ENCODE peak calls at places on chromosomes 11 and 22, in seven cellular contexts. P, V, G, Y, Q, L and J are unnamed samples.

GRCh38 chr22:47446331-47446730 is 683.9 kb downstream of the TBC1D22A start:
- DNase-seq in Y (no peak), L (no peak), G (no peak), Q (no peak), P (no peak), V (no peak), J (no peak)

GRCh38 chr11:115656684-115657083 is 152.5 kb upstream of the CADM1 start:
- DNase-seq in L (no peak), Q (no peak), Y (peak; percentile 45), P (no peak), G (no peak), V (no peak), J (no peak)

GRCh38 chr11:91664521-91664920 is 560.1 kb upstream of the FAT3 start:
- DNase-seq in L (no peak), V (no peak), G (no peak), Q (no peak), Y (no peak), P (no peak), J (no peak)

GRCh38 chr11:116984589-116984988 is 113.6 kb downstream of the SIK3 start:
- DNase-seq in L (no peak), Q (no peak), P (no peak), Y (no peak), G (no peak), V (no peak), J (no peak)

GRCh38 chr11:121418625-121419114 is 33.4 kb upstream of the SORL1 start:
- DNase-seq in Y (no peak), G (no peak), L (no peak), V (no peak), Q (no peak), P (no peak), J (no peak)

GRCh38 chr11:107592256-107592655 is 1.3 kb downstream of the ELMOD1 start:
- DNase-seq in P (no peak), Y (no peak), V (no peak), L (no peak), G (no peak), Q (no peak), J (no peak)

GRCh38 chr11:119525855-119526196 is 102.9 kb upstream of the THY1 start:
- DNase-seq in V (no peak), P (no peak), G (no peak), Y (no peak), L (no peak), Q (no peak), J (no peak)

GRCh38 chr11:8910662-8911039 is 338 bp upstream of the AKIP1 start:
- DNase-seq in Q (no peak), Y (no peak), G (no peak), V (no peak), P (no peak), L (no peak), J (no peak)

GRCh38 chr11:117979481-117980211 is 6.5 kb upstream of the IL10RA start:
- DNase-seq in P (peak; percentile 11), Y (no peak), L (no peak), G (no peak), Q (peak; percentile 82), V (no peak), J (no peak)

GRCh38 chr11:122137081-122137793 is 21.2 kb upstream of the BLID start:
- DNase-seq in P (no peak), Y (no peak), L (no peak), V (no peak), G (no peak), Q (no peak), J (no peak)

GRCh38 chr11:5967708-5968107 is 586 bp downstream of the OR56A5 start:
- DNase-seq in G (no peak), V (no peak), Y (no peak), L (no peak), P (no peak), Q (no peak), J (no peak)

GRCh38 chr11:60193687-60194433 is 11.0 kb upstream of the MS4A6A start:
- DNase-seq in V (no peak), Y (peak; percentile 58), Q (peak; percentile 80), P (peak; percentile 48), L (peak; percentile 29), G (peak; percentile 52), J (no peak)

GRCh38 chr11:19080579-19080993 is 20.1 kb upstream of the MRGPRX2 start:
- DNase-seq in Q (no peak), G (no peak), Y (peak; percentile 65), V (no peak), P (no peak), L (no peak), J (no peak)

GRCh38 chr22:30940655-30941362 is 27.8 kb downstream of the MORC2 start:
- DNase-seq in P (no peak), L (no peak), V (no peak), Q (no peak), G (no peak), Y (no peak), J (no peak)

GRCh38 chr11:839875-840617 is 2.3 kb downstream of the POLR2L start:
- DNase-seq in G (peak; percentile 56), V (no peak), P (peak; percentile 60), Y (no peak), Q (no peak), L (no peak), J (no peak)
- TF ChIP-seq POLR2AphosphoS5 in G (no peak), V (no peak), P (peak; percentile 33), Y (peak; percentile 12), Q (no peak), L (peak; percentile 43), J (no peak)

GRCh38 chr11:12602421-12602820 is 71.8 kb upstream of the TEAD1 start:
- DNase-seq in Q (no peak), P (no peak), Y (no peak), V (no peak), L (no peak), G (no peak), J (no peak)

GRCh38 chr11:12599408-12600143 is 74.6 kb upstream of the TEAD1 start:
- DNase-seq in Y (peak; percentile 91), Q (peak; percentile 2), V (peak; percentile 32), P (peak; percentile 62), L (peak; percentile 57), G (no peak), J (peak; percentile 20)

GRCh38 chr11:12603362-12604088 is 70.7 kb upstream of the TEAD1 start:
- DNase-seq in P (peak; percentile 15), L (no peak), G (no peak), V (no peak), Y (no peak), Q (no peak), J (no peak)

GRCh38 chr11:12600829-12601228 is 73.4 kb upstream of the TEAD1 start:
- DNase-seq in P (no peak), V (no peak), G (no peak), Q (no peak), Y (peak; percentile 22), L (no peak), J (no peak)

DNA sequence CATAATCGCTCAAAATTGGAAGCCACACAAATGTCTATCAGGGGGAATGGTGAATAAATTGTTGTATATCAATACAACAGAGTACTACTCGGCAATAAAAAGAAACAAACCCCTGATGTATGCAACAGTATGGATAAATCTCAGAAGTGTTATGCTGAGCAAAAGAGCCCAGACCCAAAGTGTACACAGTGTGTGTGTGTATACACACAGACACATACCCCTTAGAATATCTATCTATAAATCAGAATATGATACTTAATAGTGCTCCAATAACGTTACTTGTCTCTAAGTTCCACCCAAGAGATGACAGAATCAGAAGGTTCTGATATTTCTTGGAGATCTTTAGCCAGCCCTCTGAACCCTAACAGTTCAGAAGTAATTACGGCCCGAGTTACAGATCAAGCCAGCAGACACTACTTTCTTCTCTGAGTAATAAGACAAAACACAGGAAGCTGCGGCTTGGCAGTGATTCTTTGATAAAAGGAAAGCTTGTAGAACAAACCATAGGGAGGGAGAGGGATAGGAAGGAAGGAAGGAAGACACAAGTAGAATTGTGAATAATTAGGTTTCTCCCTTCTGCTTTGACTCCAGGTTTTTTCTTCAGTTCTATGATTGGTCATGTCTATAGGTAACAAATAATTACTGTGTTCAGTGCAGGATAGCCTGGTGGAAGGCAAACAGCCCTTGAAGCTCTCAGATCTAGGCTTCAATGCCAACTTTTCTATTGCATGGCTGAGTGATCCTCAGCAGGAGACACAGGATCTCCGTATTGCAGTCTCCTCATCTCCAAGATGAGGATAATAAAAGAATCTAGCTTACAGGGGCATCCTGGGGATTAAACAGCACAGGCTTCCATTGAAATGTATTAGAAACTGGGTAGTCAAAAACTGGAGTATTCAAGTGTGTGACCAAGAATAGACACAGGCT is 75.6 kb upstream of the TEAD1 start:
- DNase-seq in V (no peak), Q (no peak), L (no peak), Y (no peak), P (no peak), G (no peak), J (no peak)
- TF ChIP-seq TAF1 in V (no peak), Q (no peak), L (no peak), Y (no peak), P (no peak), G (no peak), J (no peak)

GRCh38 chr11:65292866-65293265 is 21.8 kb upstream of the CDC42EP2 start:
- DNase-seq in P (no peak), G (no peak), Q (no peak), V (no peak), Y (no peak), L (no peak), J (no peak)

GRCh38 chr11:65287601-65288000 is 25.8 kb downstream of the POLA2 start:
- DNase-seq in Y (no peak), V (no peak), G (no peak), P (no peak), Q (no peak), L (no peak), J (no peak)

GRCh38 chr11:65291613-65292012 is 23.1 kb upstream of the CDC42EP2 start:
- DNase-seq in Y (peak; percentile 56), G (no peak), Q (no peak), P (no peak), V (no peak), L (no peak), J (no peak)

GRCh38 chr11:65288706-65289536 is 25.7 kb upstream of the CDC42EP2 start:
- DNase-seq in Q (no peak), Y (no peak), L (no peak), V (no peak), G (peak; percentile 85), P (no peak), J (no peak)

GRCh38 chr11:65290448-65291165 is 24.1 kb upstream of the CDC42EP2 start:
- DNase-seq in Y (no peak), L (no peak), V (no peak), G (no peak), Q (peak; percentile 69), P (peak; percentile 51), J (no peak)
- TF ChIP-seq POLR2AphosphoS5 in Y (no peak), L (no peak), V (no peak), G (no peak), Q (no peak), P (no peak), J (no peak)

DNA sequence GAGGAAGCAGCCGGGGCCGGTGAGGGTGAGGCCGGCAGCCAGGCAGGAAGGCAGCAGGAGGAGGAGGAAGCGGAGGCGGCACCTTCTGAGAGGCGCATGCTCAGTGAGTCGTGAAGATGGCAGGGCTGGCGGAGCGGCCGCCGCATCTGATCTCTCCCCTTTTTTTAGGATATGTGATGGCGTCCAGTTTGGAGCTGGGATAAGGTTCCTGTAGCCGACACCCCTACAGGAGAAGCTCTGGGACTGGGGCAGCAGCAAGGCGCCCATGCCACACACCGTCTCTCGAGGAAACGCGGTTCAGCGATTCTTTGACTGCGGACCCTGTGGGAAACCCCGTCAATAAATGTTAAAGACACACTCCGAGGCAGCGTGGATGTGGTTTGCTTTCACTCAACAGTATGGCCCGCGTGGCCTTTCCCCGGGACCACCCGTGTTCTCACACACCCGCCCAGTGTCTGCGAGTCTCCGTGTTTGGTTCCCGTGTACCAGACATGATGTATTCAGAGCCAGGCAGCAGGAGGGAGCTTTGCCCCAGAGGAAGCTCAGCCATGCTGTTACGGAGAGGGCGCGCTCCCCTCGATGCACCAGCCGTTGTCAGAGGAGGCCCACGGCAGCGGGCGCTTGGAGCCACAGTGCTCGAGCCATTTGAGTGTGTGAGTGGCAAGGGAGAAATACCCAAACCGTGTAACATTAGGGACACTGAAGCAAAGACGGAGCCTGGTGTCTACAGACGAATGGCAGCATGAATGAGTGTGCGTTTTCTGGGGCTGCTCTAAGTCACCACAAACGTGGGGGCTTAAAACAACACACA is 27.7 kb upstream of the PARVB start:
- DNase-seq in L (no peak), V (peak; percentile 82), Q (peak; percentile 30), P (no peak), G (no peak), Y (no peak), J (peak; percentile 85)
- TF ChIP-seq TAF1 in L (no peak), V (peak; percentile 39), Q (peak; percentile 59), P (no peak), G (no peak), Y (no peak), J (peak; percentile 49)